ENCODE peak calls at places on chromosomes 12 and 14, in five cellular contexts. A, O, I, V and Q are unnamed samples.

GRCh38 chr12:3611853-3612703 is 121.1 kb downstream of the PRMT8 start:
- DNase-seq in O (no peak), I (no peak), A (no peak), V (no peak), Q (no peak)

GRCh38 chr14:104206281-104206904 is 68.0 kb downstream of the KIF26A start:
- DNase-seq in V (no peak), O (peak), I (peak), A (no peak), Q (no peak)

GRCh38 chr14:72420749-72421452 is 473.0 kb downstream of the DPF3 start:
- DNase-seq in I (peak), V (peak), A (peak), O (peak), Q (peak)

GRCh38 chr12:6443361-6443983 is 1.3 kb upstream of the CD27 start:
- DNase-seq in I (no peak), A (no peak), V (no peak), O (no peak), Q (no peak)

GRCh38 chr12:46661161-46661845 is 164.5 kb downstream of the SLC38A4 start:
- DNase-seq in I (no peak), O (peak), A (peak), V (no peak), Q (no peak)

GRCh38 chr12:110102255-110102654 is 21.9 kb upstream of the IFT81 start:
- DNase-seq in O (peak), I (peak), V (no peak), A (peak), Q (peak)

GRCh38 chr12:128008341-128008740 is 258.6 kb upstream of the TMEM132C start:
- DNase-seq in V (no peak), A (no peak), I (no peak), O (no peak), Q (no peak)

GRCh38 chr12:112473056-112473455 is 54.3 kb downstream of the PTPN11 start:
- DNase-seq in A (no peak), O (peak), I (no peak), V (no peak), Q (no peak)

GRCh38 chr14:41549821-41550597 is 56.7 kb upstream of the LRFN5 start:
- DNase-seq in A (no peak), I (no peak), O (peak), V (no peak), Q (no peak)

GRCh38 chr12:123050331-123050809 is 69.9 kb downstream of the ARL6IP4 start:
- DNase-seq in A (no peak), V (no peak), O (no peak), I (no peak), Q (no peak)

GRCh38 chr12:96886998-96887677 is 19.9 kb upstream of the NEDD1 start:
- DNase-seq in O (no peak), V (peak), I (peak), A (peak), Q (no peak)

GRCh38 chr12:58176296-58176869 is 235.0 kb downstream of the ATP23 start:
- DNase-seq in O (peak), V (no peak), I (no peak), A (peak), Q (no peak)

GRCh38 chr12:52235822-52236291 is 2.8 kb downstream of the KRT7 start:
- DNase-seq in O (no peak), I (no peak), A (no peak), V (no peak), Q (no peak)

GRCh38 chr12:20946732-20947131 is 136.2 kb downstream of the SLCO1B3 start:
- DNase-seq in O (peak), I (no peak), V (no peak), A (peak), Q (peak)

GRCh38 chr12:63802012-63802608 is 22.4 kb downstream of the RXYLT1 start:
- DNase-seq in O (peak), V (no peak), I (no peak), A (peak), Q (no peak)